ENCODE peak calls at places on chromosomes 3 and 15, in eight cellular contexts. One of them, this sample, is unnamed.

GRCh38 chr15:77584691-77585090 is 48.0 kb downstream of the LINGO1 start:
- DNase-seq in stimulated activated CD4-positive, alpha-beta T cell treated with anti-CD3 and anti-CD28 coated beads, Interleukin-4, amount 100 ng/mL, for 48 hours: no peak
- DNase-seq in T-helper 1 cell: no peak
- DNase-seq in HFF-Myc: no peak
- DNase-seq in GM04504: no peak
- DNase-seq in endothelial cell of umbilical vein: no peak
- DNase-seq in CMK: no peak
- DNase-seq in stimulated activated CD8-positive, alpha-beta memory T cell treated with anti-CD3 and anti-CD28 coated beads, Interleukin-2, amount 100 ng/mL, for 48 hours: no peak
- DNase-seq in this sample: no peak

GRCh38 chr15:92324036-92324963 is 69.4 kb upstream of the ST8SIA2 start:
- DNase-seq in stimulated activated CD4-positive, alpha-beta T cell treated with anti-CD3 and anti-CD28 coated beads, Interleukin-4, amount 100 ng/mL, for 48 hours: no peak
- DNase-seq in T-helper 1 cell: no peak
- DNase-seq in HFF-Myc: no peak
- DNase-seq in GM04504: no peak
- DNase-seq in endothelial cell of umbilical vein: no peak
- DNase-seq in CMK: no peak
- DNase-seq in stimulated activated CD8-positive, alpha-beta memory T cell treated with anti-CD3 and anti-CD28 coated beads, Interleukin-2, amount 100 ng/mL, for 48 hours: no peak
- DNase-seq in this sample: no peak

GRCh38 chr3:190504354-190505125 is 9.3 kb upstream of the IL1RAP start:
- DNase-seq in stimulated activated CD4-positive, alpha-beta T cell treated with anti-CD3 and anti-CD28 coated beads, Interleukin-4, amount 100 ng/mL, for 48 hours: no peak
- DNase-seq in T-helper 1 cell: no peak
- DNase-seq in HFF-Myc: no peak
- DNase-seq in GM04504: no peak
- DNase-seq in endothelial cell of umbilical vein: peak; percentile 52
- DNase-seq in CMK: no peak
- DNase-seq in stimulated activated CD8-positive, alpha-beta memory T cell treated with anti-CD3 and anti-CD28 coated beads, Interleukin-2, amount 100 ng/mL, for 48 hours: no peak
- DNase-seq in this sample: no peak

GRCh38 chr15:43492266-43492665 is 690 bp downstream of the TP53BP1 start:
- DNase-seq in stimulated activated CD4-positive, alpha-beta T cell treated with anti-CD3 and anti-CD28 coated beads, Interleukin-4, amount 100 ng/mL, for 48 hours: no peak
- DNase-seq in T-helper 1 cell: no peak
- DNase-seq in HFF-Myc: no peak
- DNase-seq in GM04504: no peak
- DNase-seq in endothelial cell of umbilical vein: peak; percentile 27
- DNase-seq in CMK: no peak
- DNase-seq in stimulated activated CD8-positive, alpha-beta memory T cell treated with anti-CD3 and anti-CD28 coated beads, Interleukin-2, amount 100 ng/mL, for 48 hours: no peak
- DNase-seq in this sample: no peak

GRCh38 chr3:192864943-192865342 is 52.7 kb downstream of the MB21D2 start:
- DNase-seq in stimulated activated CD4-positive, alpha-beta T cell treated with anti-CD3 and anti-CD28 coated beads, Interleukin-4, amount 100 ng/mL, for 48 hours: no peak
- DNase-seq in T-helper 1 cell: no peak
- DNase-seq in HFF-Myc: no peak
- DNase-seq in GM04504: no peak
- DNase-seq in endothelial cell of umbilical vein: no peak
- DNase-seq in CMK: no peak
- DNase-seq in stimulated activated CD8-positive, alpha-beta memory T cell treated with anti-CD3 and anti-CD28 coated beads, Interleukin-2, amount 100 ng/mL, for 48 hours: no peak
- DNase-seq in this sample: no peak

GRCh38 chr3:46924921-46925584 is 47.5 kb downstream of the PTH1R start:
- DNase-seq in stimulated activated CD4-positive, alpha-beta T cell treated with anti-CD3 and anti-CD28 coated beads, Interleukin-4, amount 100 ng/mL, for 48 hours: no peak
- DNase-seq in T-helper 1 cell: no peak
- DNase-seq in HFF-Myc: no peak
- DNase-seq in GM04504: no peak
- DNase-seq in endothelial cell of umbilical vein: no peak
- DNase-seq in CMK: no peak
- DNase-seq in stimulated activated CD8-positive, alpha-beta memory T cell treated with anti-CD3 and anti-CD28 coated beads, Interleukin-2, amount 100 ng/mL, for 48 hours: no peak
- DNase-seq in this sample: no peak

GRCh38 chr3:85801955-85802354 is 843.2 kb downstream of the CADM2 start:
- DNase-seq in stimulated activated CD4-positive, alpha-beta T cell treated with anti-CD3 and anti-CD28 coated beads, Interleukin-4, amount 100 ng/mL, for 48 hours: no peak
- DNase-seq in T-helper 1 cell: no peak
- DNase-seq in HFF-Myc: no peak
- DNase-seq in GM04504: no peak
- DNase-seq in endothelial cell of umbilical vein: peak; percentile 4
- DNase-seq in CMK: no peak
- DNase-seq in stimulated activated CD8-positive, alpha-beta memory T cell treated with anti-CD3 and anti-CD28 coated beads, Interleukin-2, amount 100 ng/mL, for 48 hours: no peak
- DNase-seq in this sample: no peak

GRCh38 chr3:194592798-194593752 is 40.1 kb downstream of the TMEM44 start:
- DNase-seq in stimulated activated CD4-positive, alpha-beta T cell treated with anti-CD3 and anti-CD28 coated beads, Interleukin-4, amount 100 ng/mL, for 48 hours: no peak
- DNase-seq in T-helper 1 cell: no peak
- DNase-seq in HFF-Myc: peak; percentile 99
- DNase-seq in GM04504: peak; percentile 99
- DNase-seq in endothelial cell of umbilical vein: peak; percentile 62
- DNase-seq in CMK: no peak
- DNase-seq in stimulated activated CD8-positive, alpha-beta memory T cell treated with anti-CD3 and anti-CD28 coated beads, Interleukin-2, amount 100 ng/mL, for 48 hours: no peak
- DNase-seq in this sample: no peak

GRCh38 chr3:39727415-39727814 is 82.0 kb upstream of the MYRIP start:
- DNase-seq in stimulated activated CD4-positive, alpha-beta T cell treated with anti-CD3 and anti-CD28 coated beads, Interleukin-4, amount 100 ng/mL, for 48 hours: no peak
- DNase-seq in T-helper 1 cell: no peak
- DNase-seq in HFF-Myc: no peak
- DNase-seq in GM04504: no peak
- DNase-seq in endothelial cell of umbilical vein: no peak
- DNase-seq in CMK: no peak
- DNase-seq in stimulated activated CD8-positive, alpha-beta memory T cell treated with anti-CD3 and anti-CD28 coated beads, Interleukin-2, amount 100 ng/mL, for 48 hours: no peak
- DNase-seq in this sample: no peak

GRCh38 chr3:54964081-54964480 is 36.2 kb upstream of the LRTM1 start:
- DNase-seq in stimulated activated CD4-positive, alpha-beta T cell treated with anti-CD3 and anti-CD28 coated beads, Interleukin-4, amount 100 ng/mL, for 48 hours: no peak
- DNase-seq in T-helper 1 cell: no peak
- DNase-seq in HFF-Myc: no peak
- DNase-seq in GM04504: no peak
- DNase-seq in endothelial cell of umbilical vein: no peak
- DNase-seq in CMK: no peak
- DNase-seq in stimulated activated CD8-positive, alpha-beta memory T cell treated with anti-CD3 and anti-CD28 coated beads, Interleukin-2, amount 100 ng/mL, for 48 hours: no peak
- DNase-seq in this sample: no peak

GRCh38 chr3:43902415-43902814 is 211.7 kb downstream of the ABHD5 start:
- DNase-seq in stimulated activated CD4-positive, alpha-beta T cell treated with anti-CD3 and anti-CD28 coated beads, Interleukin-4, amount 100 ng/mL, for 48 hours: no peak
- DNase-seq in T-helper 1 cell: no peak
- DNase-seq in HFF-Myc: no peak
- DNase-seq in GM04504: no peak
- DNase-seq in endothelial cell of umbilical vein: no peak
- DNase-seq in CMK: no peak
- DNase-seq in stimulated activated CD8-positive, alpha-beta memory T cell treated with anti-CD3 and anti-CD28 coated beads, Interleukin-2, amount 100 ng/mL, for 48 hours: no peak
- DNase-seq in this sample: no peak

GRCh38 chr15:75620043-75620775 is 5.3 kb downstream of the SNUPN start:
- DNase-seq in stimulated activated CD4-positive, alpha-beta T cell treated with anti-CD3 and anti-CD28 coated beads, Interleukin-4, amount 100 ng/mL, for 48 hours: no peak
- DNase-seq in T-helper 1 cell: no peak
- DNase-seq in HFF-Myc: no peak
- DNase-seq in GM04504: peak; percentile 35
- DNase-seq in endothelial cell of umbilical vein: no peak
- DNase-seq in CMK: no peak
- DNase-seq in stimulated activated CD8-positive, alpha-beta memory T cell treated with anti-CD3 and anti-CD28 coated beads, Interleukin-2, amount 100 ng/mL, for 48 hours: no peak
- DNase-seq in this sample: no peak